ENCODE peak calls at places on chromosomes 6 and 20, in seven cellular contexts. B is HCT116, T is WTC11, M is H1, P is HepG2, E is GM12878, X is K562. F is an unnamed sample.

GRCh38 chr6:10434235-10434634 is 19.4 kb upstream of the TFAP2A start:
- DNase-seq in B (no peak), T (no peak), M (no peak), P (no peak), E (no peak), X (no peak), F (no peak)

GRCh38 chr6:2858678-2859324 is 17.1 kb upstream of the SERPINB1 start:
- DNase-seq in B (no peak), T (no peak), M (no peak), P (no peak), E (no peak), X (no peak), F (no peak)

GRCh38 chr6:72824833-72825232 is 203.0 kb downstream of the KCNQ5 start:
- DNase-seq in B (no peak), T (no peak), M (no peak), P (no peak), E (peak), X (no peak), F (no peak)

GRCh38 chr20:20695250-20695816 is 17.1 kb downstream of the RALGAPA2 start:
- DNase-seq in B (no peak), T (no peak), M (no peak), P (peak), E (no peak), X (no peak), F (no peak)

GRCh38 chr6:127554435-127555006 is 22.5 kb upstream of the C6orf58 start:
- DNase-seq in B (peak), T (peak), M (no peak), P (peak), E (no peak), X (no peak), F (peak)

GRCh38 chr6:154719433-154719832 is 13.8 kb upstream of the SCAF8 start:
- DNase-seq in B (no peak), T (no peak), M (no peak), P (no peak), E (no peak), X (no peak), F (no peak)

GRCh38 chr6:73631849-73632248 is 21.9 kb downstream of the SLC17A5 start:
- DNase-seq in B (no peak), T (no peak), M (no peak), P (no peak), E (no peak), X (no peak), F (no peak)

GRCh38 chr6:121436966-121437756 is 1.7 kb downstream of the GJA1 start:
- DNase-seq in B (no peak), T (peak), M (no peak), P (no peak), E (no peak), X (no peak), F (peak)

GRCh38 chr20:20837574-20838021 is 125.2 kb upstream of the RALGAPA2 start:
- DNase-seq in B (peak), T (peak), M (peak), P (peak), E (no peak), X (peak), F (peak)

GRCh38 chr20:35166242-35166830 is 5.5 kb upstream of the PROCR start:
- DNase-seq in B (no peak), T (no peak), M (peak), P (no peak), E (no peak), X (peak), F (no peak)

GRCh38 chr6:116624036-116624805 is 7.9 kb downstream of the RSPH4A start:
- DNase-seq in B (peak), T (no peak), M (no peak), P (peak), E (no peak), X (no peak), F (no peak)

GRCh38 chr6:35804996-35805736 is at the start of gene LHFPL5:
- DNase-seq in B (no peak), T (peak), M (peak), P (peak), E (no peak), X (peak), F (peak)

DNA sequence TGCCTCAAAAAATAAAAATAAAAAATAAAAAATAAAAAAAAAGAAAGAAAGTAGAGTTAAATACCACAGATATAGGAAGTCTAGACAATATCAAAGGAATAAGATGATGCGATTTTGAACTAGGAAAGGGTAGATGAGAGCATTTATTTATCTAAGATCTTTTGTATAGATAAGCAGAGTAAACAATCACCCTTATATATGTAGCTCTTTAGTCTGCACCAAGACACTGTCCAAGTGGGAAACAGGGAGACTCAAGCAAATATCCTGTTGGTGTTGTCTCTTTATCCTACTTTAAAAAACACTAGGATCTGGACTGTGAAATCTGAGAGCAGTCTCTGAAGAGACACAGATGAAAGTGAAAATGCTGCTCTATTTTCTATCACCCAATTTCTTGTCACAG is 587.0 kb upstream of the FLRT3 start:
- DNase-seq in B (no peak), T (no peak), M (no peak), P (no peak), E (no peak), X (no peak), F (no peak)
- TF ChIP-seq SP1 in B (no peak), T (no peak), M (no peak), P (no peak), E (no peak), X (no peak), F (no peak)

GRCh38 chr6:111753573-111753972 is 119.7 kb downstream of the FYN start:
- DNase-seq in B (no peak), T (no peak), M (no peak), P (no peak), E (no peak), X (no peak), F (no peak)

GRCh38 chr6:111752476-111752875 is 120.8 kb downstream of the FYN start:
- DNase-seq in B (no peak), T (no peak), M (no peak), P (no peak), E (no peak), X (no peak), F (no peak)

GRCh38 chr6:111748247-111748647 is 125.0 kb downstream of the FYN start:
- DNase-seq in B (no peak), T (no peak), M (peak), P (no peak), E (no peak), X (no peak), F (no peak)

GRCh38 chr6:111750147-111750546 is 123.1 kb downstream of the FYN start:
- DNase-seq in B (no peak), T (no peak), M (no peak), P (no peak), E (no peak), X (no peak), F (no peak)

DNA sequence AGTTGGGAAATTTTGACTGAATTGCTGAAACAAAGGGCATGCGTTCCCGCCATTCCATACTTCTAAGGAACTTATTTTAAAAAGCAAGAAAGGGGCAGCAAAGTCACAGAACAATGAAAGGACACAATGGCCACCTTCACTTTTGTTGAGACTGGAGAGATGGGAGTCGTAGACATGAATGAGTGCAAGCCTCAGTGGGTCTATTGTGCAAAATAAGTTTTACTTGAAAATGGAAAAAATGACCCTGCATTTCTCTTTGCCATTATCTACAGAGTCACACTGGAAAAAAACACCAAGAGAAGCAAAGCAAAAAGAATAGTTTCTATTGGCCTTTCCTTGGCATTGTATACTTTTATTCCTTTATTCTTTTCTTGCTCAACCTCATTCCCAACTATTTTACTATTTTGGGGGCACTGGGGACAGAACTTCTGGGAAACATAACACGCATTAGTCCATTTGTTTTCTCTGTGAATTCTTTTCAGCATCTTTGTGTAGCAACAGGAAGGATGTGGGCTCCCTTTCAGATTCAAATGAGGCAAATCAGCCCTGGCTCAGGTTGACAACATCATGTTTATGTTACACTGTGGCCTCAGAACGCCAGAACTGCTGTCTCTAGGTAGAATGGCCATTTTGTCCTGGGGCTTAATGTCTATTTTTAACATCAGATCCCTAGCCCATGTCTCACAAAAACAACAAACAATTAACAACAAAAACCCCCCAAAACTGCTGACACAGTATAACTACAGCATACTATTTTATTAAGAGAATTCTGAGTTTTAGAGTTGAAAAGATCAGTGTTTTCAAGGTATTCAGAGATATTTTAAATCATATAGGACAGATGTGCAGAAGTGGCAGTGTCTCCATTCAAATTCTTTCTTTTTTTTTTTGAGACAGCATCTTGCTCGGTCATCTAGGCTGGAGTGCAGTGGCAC is 122.2 kb downstream of the FYN start:
- DNase-seq in B (no peak), T (peak), M (peak), P (no peak), E (no peak), X (no peak), F (no peak)
- TF ChIP-seq SP1 in B (no peak), T (no peak), M (peak), P (no peak), E (peak), X (no peak), F (no peak)

GRCh38 chr20:57629976-57630525 is 9.8 kb upstream of the ZBP1 start:
- DNase-seq in B (no peak), T (no peak), M (peak), P (no peak), E (no peak), X (no peak), F (no peak)
- TF ChIP-seq SP1 in B (no peak), T (no peak), M (no peak), P (no peak), E (no peak), X (no peak), F (no peak)

GRCh38 chr6:125340946-125341345 is 39.2 kb upstream of the HDDC2 start:
- DNase-seq in B (no peak), T (no peak), M (no peak), P (no peak), E (no peak), X (no peak), F (no peak)

GRCh38 chr6:125341460-125341859 is 39.7 kb upstream of the HDDC2 start:
- DNase-seq in B (no peak), T (no peak), M (no peak), P (no peak), E (no peak), X (no peak), F (no peak)

GRCh38 chr6:125346926-125347563 is 45.3 kb upstream of the HDDC2 start:
- DNase-seq in B (no peak), T (no peak), M (no peak), P (no peak), E (peak), X (no peak), F (no peak)

GRCh38 chr6:125346143-125346925 is 44.6 kb upstream of the HDDC2 start:
- DNase-seq in B (no peak), T (no peak), M (no peak), P (no peak), E (peak), X (no peak), F (no peak)
- TF ChIP-seq SP1 in B (no peak), T (no peak), M (no peak), P (no peak), E (no peak), X (no peak), F (no peak)

GRCh38 chr20:45758096-45758495 is 33.6 kb downstream of the WFDC3 start:
- DNase-seq in B (no peak), T (no peak), M (no peak), P (no peak), E (no peak), X (no peak), F (no peak)
- TF ChIP-seq SP1 in B (no peak), T (no peak), M (no peak), P (no peak), E (no peak), X (no peak), F (no peak)

DNA sequence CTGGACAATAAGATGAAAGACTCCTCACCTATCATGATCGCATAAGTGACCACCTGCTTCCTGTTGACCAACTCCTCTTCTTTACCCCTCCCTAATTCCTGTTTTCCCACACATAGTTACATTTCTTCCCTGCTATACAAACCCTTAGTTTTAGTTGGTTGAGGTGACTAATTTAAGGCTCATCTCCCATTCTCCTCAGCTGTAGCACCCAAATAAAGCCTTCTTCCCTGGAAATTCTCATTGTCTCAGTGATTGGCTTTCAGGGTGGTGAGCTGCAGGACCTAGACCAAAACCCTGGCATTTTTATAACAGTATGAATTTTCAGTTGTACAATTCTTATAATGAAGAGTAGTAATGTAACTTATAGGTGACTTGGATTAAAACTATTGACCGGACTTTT is 2.1 kb downstream of the FKBP1C start:
- DNase-seq in B (no peak), T (no peak), M (no peak), P (no peak), E (no peak), X (no peak), F (no peak)
- TF ChIP-seq SP1 in B (no peak), T (no peak), M (no peak), P (no peak), E (no peak), X (no peak), F (no peak)

GRCh38 chr6:25922301-25922700 is 8.2 kb downstream of the SLC17A2 start:
- DNase-seq in B (no peak), T (no peak), M (no peak), P (no peak), E (no peak), X (no peak), F (no peak)
- TF ChIP-seq SP1 in B (no peak), T (no peak), M (no peak), P (no peak), E (no peak), X (no peak), F (no peak)

GRCh38 chr6:108477034-108477433 is 83.7 kb upstream of the FOXO3 start:
- DNase-seq in B (no peak), T (no peak), M (no peak), P (no peak), E (no peak), X (no peak), F (no peak)
- TF ChIP-seq SP1 in B (no peak), T (no peak), M (no peak), P (no peak), E (no peak), X (no peak), F (no peak)

F was measured in HEK293T.